ENCODE peak calls at places on chromosomes 5 and 9, in eight cellular contexts. J is stomach, V is GM23338, C is A549, Y is OCI-LY7, N is mucosa of descending colon, E is PC-3, R is heart right ventricle. P is an unnamed sample. For H3K4me1, the result is how much of the 10 kb centered on the place peaks cover.

GRCh38 chr5:14009575-14009974 is 65.1 kb upstream of the DNAH5 start:
- DNase-seq in J (no peak), V (no peak), C (no peak), Y (no peak), N (no peak), E (peak), R (no peak), P (no peak)

GRCh38 chr5:135473956-135474670 is 22.0 kb upstream of the TIFAB start:
- DNase-seq in J (no peak), V (no peak), C (no peak), Y (no peak), N (no peak), E (no peak), R (no peak), P (no peak)

GRCh38 chr5:234450-234849 is 16.3 kb downstream of the SDHA start:
- DNase-seq in J (no peak), V (no peak), C (no peak), Y (no peak), N (no peak), E (peak), R (no peak), P (no peak)

GRCh38 chr9:71683598-71684235 is 84.6 kb downstream of the CEMIP2 start:
- DNase-seq in J (no peak), V (peak), C (no peak), Y (no peak), N (no peak), E (peak), R (no peak), P (no peak)

GRCh38 chr9:96139592-96140251 is 162.3 kb downstream of the HSD17B3 start:
- DNase-seq in J (peak), V (no peak), C (no peak), Y (no peak), N (peak), E (peak), R (no peak), P (no peak)

GRCh38 chr5:136646915-136647314 is 281.6 kb upstream of the TRPC7 start:
- DNase-seq in J (no peak), V (no peak), C (no peak), Y (no peak), N (no peak), E (no peak), R (no peak), P (no peak)

GRCh38 chr9:91824591-91825339 is 125.3 kb downstream of the ROR2 start:
- DNase-seq in J (no peak), V (no peak), C (no peak), Y (no peak), N (no peak), E (peak), R (no peak), P (no peak)

GRCh38 chr5:72848474-72849428 is 32.3 kb downstream of the TNPO1 start:
- DNase-seq in J (peak), V (peak), C (peak), Y (peak), N (peak), E (peak), R (peak), P (peak)

DNA sequence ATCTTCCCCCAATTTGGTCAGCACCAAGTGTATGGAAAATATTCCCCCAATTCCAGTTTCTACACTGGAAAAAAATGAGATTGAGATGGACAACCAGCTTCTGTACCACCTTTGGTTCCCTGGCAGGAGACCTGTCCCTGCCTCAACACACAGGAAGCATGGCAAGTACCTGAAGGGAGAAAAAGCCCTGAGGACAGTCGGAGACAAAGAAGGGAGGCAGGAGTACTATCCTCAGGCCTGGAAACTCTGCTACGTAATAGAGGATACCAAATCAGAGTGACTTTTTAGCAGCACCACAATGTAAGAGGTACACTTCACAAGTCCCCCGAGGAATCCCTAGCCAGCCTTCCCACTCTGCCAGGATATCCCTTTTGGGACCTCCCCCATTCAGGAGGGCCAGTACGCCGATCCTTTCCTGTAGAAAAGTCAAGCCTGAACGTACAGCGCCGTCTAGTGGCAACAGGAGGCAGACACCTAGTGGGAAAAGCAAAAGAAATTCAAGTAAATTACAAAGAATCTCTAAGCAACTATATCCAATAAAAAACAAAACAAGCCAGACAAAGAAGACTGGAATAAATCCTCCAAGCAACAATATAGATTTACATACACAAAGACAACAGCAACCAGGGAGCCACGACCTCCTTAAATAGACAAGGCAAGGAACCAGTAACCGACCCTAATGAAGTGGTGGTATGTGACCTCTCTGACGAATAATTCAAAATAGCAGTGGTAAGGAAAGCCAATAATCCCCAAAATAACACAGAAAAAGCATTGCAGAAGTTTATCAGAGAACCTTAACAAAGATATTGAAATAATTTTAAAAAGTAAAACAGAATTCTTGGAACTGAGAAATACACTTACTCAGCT is 63.3 kb upstream of the SLCO6A1 start:
- DNase-seq in J (no peak), V (peak), C (no peak), Y (peak), N (peak), E (peak), R (peak), P (peak)
- TF ChIP-seq CTCF in J (no peak), V (peak), C (peak), Y (peak), N (peak), E (peak), R (peak), P (peak)

GRCh38 chr5:76716456-76717157 is 681 bp downstream of the F2R start:
- DNase-seq in J (no peak), V (peak), C (no peak), Y (no peak), N (no peak), E (no peak), R (peak), P (no peak)
- H3K4me1 ChIP-seq in J (under half), V (under half), C (under half), Y (under half), N (under half), E (under half), R (half or more), P (under half)

DNA sequence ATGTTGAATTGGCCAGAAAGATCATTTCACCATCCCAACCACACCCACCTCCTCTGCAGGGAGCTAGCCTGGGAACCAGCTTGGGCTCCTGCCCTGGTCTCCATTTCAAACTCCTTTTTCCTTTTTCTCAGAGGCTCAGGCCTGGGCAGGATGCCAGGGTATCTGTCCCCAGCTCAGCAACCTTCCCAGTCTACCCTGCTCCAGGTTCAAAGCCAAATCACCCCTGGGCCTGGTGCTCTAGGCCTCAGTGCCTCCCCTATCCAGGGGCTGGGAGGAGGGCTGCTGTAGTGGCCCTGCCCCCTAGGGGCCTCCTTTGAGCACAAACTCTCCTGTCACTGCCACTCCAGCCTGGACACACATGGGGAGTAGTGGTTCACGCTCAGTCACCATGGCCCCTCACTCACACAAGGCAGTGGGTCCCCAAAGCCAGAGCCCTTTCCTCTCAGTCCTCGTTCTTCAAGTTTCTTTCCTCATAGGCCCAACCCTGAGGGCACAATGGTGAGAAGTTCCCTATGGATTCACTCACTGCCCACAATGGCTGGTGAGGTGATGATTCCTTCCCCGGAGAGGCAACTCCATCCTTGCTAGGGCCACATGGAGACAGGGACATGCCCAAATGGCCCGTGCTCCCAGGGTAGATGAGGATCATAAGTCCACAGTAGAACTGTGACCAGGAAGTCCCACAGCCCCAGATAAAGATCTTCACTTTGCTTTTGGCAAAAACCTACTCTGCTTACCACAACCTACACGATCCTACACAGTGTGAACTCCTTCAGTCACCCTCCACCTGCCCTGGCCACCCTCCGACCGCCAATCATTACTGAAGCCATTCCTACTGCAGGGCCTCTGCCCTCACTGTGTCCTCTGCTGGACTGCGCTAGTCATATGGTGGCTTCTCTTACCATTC is 1.6 kb upstream of the ST6GALNAC4 start:
- DNase-seq in J (no peak), V (peak), C (no peak), Y (peak), N (peak), E (peak), R (no peak), P (no peak)
- TF ChIP-seq CTCF in J (no peak), V (peak), C (no peak), Y (peak), N (no peak), E (peak), R (peak), P (no peak)

DNA sequence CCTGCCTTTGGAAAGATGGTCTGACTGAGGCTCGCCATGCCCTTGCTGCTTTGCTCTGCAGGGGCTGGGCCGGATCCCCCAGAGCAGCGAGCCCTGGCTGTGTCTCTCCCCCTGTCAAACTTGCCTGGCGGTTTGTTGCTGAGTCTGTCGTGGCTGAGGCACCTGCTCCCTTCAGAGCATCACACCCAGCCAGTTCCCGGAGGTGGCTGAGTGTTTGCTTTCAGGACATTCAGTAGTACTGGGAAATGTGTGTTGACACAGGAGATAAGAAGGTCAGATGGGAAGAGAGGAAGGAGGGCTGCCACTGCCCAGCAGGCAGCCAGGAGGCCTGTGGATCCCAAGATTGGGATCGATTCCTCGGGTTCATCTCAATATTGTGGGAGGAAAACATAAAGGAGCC is 62.9 kb downstream of the GADD45G start:
- DNase-seq in J (peak), V (no peak), C (no peak), Y (no peak), N (peak), E (no peak), R (no peak), P (peak)
- H3K4me1 ChIP-seq in J (half or more), V (under half), C (under half), Y (under half), N (half or more), E (under half), R (under half), P (under half)

GRCh38 chr9:98533866-98534265 is 174.9 kb downstream of the GABBR2 start:
- DNase-seq in J (no peak), V (no peak), C (no peak), Y (no peak), N (no peak), E (no peak), R (no peak), P (no peak)

GRCh38 chr9:98538203-98538602 is 170.5 kb downstream of the GABBR2 start:
- DNase-seq in J (no peak), V (peak), C (no peak), Y (no peak), N (no peak), E (no peak), R (no peak), P (no peak)

GRCh38 chr9:98538626-98539031 is 170.1 kb downstream of the GABBR2 start:
- DNase-seq in J (no peak), V (no peak), C (no peak), Y (no peak), N (no peak), E (peak), R (no peak), P (peak)

GRCh38 chr9:98539954-98540353 is 168.8 kb downstream of the GABBR2 start:
- DNase-seq in J (no peak), V (no peak), C (no peak), Y (no peak), N (no peak), E (no peak), R (no peak), P (no peak)

GRCh38 chr9:98536542-98537173 is 172.1 kb downstream of the GABBR2 start:
- DNase-seq in J (no peak), V (peak), C (no peak), Y (peak), N (peak), E (peak), R (no peak), P (no peak)
- TF ChIP-seq CTCF in J (no peak), V (peak), C (no peak), Y (peak), N (no peak), E (peak), R (peak), P (peak)

P was measured in upper lobe of right lung.